ENCODE peak calls at places on chromosomes 16 and 17, in seven cellular contexts. N, O, H, W, Q, C and F are unnamed samples.

GRCh38 chr16:27779719-27780161 is 229.8 kb downstream of the KATNIP start:
- DNase-seq in H (peak; percentile 50), Q (no peak), O (peak; percentile 56), C (peak; percentile 46), W (peak; percentile 33), N (peak; percentile 76), F (no peak)

GRCh38 chr17:61464121-61464905 is 12.1 kb downstream of the TBX4 start:
- DNase-seq in H (no peak), N (no peak), Q (no peak), O (no peak), C (no peak), W (no peak), F (no peak)

GRCh38 chr17:68289473-68289872 is 1.5 kb downstream of the SLC16A6 start:
- DNase-seq in Q (no peak), C (no peak), N (no peak), W (no peak), O (no peak), H (no peak), F (no peak)

GRCh38 chr17:57033296-57033695 is 51.8 kb upstream of the AKAP1 start:
- DNase-seq in N (no peak), Q (no peak), C (no peak), H (peak; percentile 8), O (no peak), W (no peak), F (no peak)

GRCh38 chr17:9802294-9802693 is 10.9 kb upstream of the DHRS7C start:
- DNase-seq in H (no peak), O (peak; percentile 61), Q (no peak), W (peak; percentile 90), C (no peak), N (no peak), F (peak; percentile 57)

GRCh38 chr16:75648265-75649076 is 898 bp downstream of the TERF2IP start:
- DNase-seq in C (peak; percentile 65), N (peak; percentile 83), H (peak; percentile 75), W (peak; percentile 77), O (peak; percentile 72), Q (peak; percentile 88), F (peak; percentile 86)

GRCh38 chr16:54812229-54812628 is 118.4 kb upstream of the IRX5 start:
- DNase-seq in H (peak; percentile 26), O (no peak), Q (no peak), C (no peak), N (no peak), W (peak; percentile 17), F (no peak)

GRCh38 chr17:69557339-69557738 is 142.8 kb downstream of the MAP2K6 start:
- DNase-seq in H (no peak), N (no peak), O (no peak), Q (no peak), C (no peak), W (no peak), F (no peak)

GRCh38 chr17:7111784-7112526 is 2.7 kb downstream of the ASGR2 start:
- DNase-seq in H (no peak), W (no peak), N (no peak), O (no peak), C (no peak), Q (no peak), F (no peak)

GRCh38 chr16:58049697-58050185 is 24.2 kb downstream of the MMP15 start:
- DNase-seq in C (no peak), O (no peak), H (no peak), W (no peak), Q (no peak), N (no peak), F (no peak)

GRCh38 chr16:52466998-52467397 is 79.9 kb downstream of the TOX3 start:
- DNase-seq in Q (no peak), C (no peak), H (no peak), N (no peak), O (no peak), W (no peak), F (no peak)

GRCh38 chr17:622356-622755 is 92.3 kb downstream of the VPS53 start:
- DNase-seq in N (no peak), Q (no peak), H (peak; percentile 33), O (no peak), W (peak; percentile 66), C (peak; percentile 87), F (no peak)

GRCh38 chr17:61849674-61850073 is 13.7 kb downstream of the BRIP1 start:
- DNase-seq in O (no peak), W (no peak), Q (no peak), C (peak; percentile 58), N (no peak), H (peak; percentile 5), F (no peak)

DNA sequence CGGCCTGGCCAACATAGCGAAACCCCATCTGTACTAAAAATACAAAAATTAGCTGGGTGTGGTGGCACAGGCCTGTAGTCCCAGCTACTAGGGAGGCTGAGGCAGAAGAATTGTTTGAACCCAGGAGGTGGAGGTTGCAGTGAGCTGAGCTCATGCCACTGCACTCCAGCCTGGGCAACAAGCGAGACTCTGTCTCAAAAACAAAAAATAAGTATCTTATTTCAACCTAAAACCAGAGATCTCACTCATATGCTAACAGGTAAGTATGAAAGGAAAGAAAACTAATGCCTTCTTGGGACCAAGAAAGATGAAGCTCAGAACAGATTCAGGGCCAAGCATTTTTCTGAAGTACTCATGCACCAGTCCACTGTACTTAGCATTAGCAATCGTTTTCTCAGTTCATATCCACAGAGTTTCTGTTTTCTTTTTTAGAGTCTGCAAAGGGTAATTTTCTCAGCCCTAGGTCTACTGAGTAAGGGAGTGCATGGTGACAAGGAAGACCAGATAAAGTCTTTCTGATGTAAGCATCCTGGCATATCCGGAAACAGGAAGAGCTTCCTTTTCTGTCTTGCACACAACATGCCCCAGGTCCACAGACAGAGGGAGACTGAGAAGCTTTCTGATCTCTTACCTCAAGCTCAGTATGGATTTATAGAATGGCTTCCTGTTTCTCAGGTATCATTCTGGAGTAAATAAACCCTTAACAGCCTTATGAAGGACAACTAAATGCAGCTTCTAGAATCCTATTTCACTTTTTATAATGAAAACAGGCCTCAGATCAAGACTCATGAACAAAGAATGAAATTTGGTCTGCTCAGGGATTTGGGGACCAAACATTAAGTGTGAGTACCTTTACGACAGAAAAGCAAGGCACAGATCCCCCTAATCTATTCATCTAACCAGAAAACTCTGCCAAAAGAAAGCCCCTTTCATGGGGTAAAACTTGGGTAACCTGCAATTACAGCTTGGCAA is 38.7 kb upstream of the FOXJ1 start:
- DNase-seq in Q (no peak), W (peak; percentile 40), N (no peak), O (no peak), H (peak; percentile 47), C (peak; percentile 50), F (no peak)
- TF ChIP-seq CTCF in Q (no peak), W (no peak), N (no peak), O (no peak), H (peak; percentile 38), C (no peak), F (no peak)

DNA sequence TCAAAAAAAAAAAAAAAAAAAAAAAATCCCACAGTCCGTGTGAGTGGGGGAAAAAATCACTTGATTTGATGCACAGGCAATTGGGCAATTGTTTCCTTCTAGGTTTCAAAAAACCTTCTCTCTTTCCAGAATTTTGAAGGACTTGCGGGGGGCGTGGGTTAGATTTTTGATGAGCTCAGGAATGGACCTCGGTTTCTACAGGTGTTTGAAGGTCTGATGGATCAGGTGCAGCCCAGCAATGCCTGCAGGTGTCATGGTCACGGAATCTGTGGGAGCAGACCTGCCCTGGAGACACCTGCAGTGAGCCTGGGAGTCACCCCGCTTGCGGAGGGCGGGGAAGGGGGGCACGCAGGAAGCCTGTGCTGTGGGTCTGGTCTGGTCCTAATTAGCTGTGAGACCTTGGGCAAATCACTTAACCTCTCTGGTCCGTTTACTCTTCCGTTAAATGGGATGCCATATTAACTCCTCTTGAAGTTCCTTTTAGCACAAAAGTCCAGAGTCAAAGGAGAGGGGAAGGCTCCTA is 174.2 kb downstream of the IRF8 start:
- DNase-seq in H (no peak), Q (no peak), C (no peak), O (no peak), N (no peak), W (no peak), F (no peak)
- TF ChIP-seq CTCF in H (no peak), Q (no peak), C (no peak), O (peak; percentile 57), N (no peak), W (no peak), F (no peak)

GRCh38 chr16:1332618-1333148 is 762 bp upstream of the BAIAP3 start:
- DNase-seq in N (no peak), C (no peak), H (no peak), O (no peak), W (no peak), Q (no peak), F (no peak)

GRCh38 chr16:1331712-1332617 is 1.5 kb upstream of the BAIAP3 start:
- DNase-seq in H (peak; percentile 83), N (peak; percentile 61), Q (peak; percentile 88), O (peak; percentile 57), W (peak; percentile 82), C (peak; percentile 30), F (peak; percentile 93)

GRCh38 chr16:1327619-1327947 is 5.9 kb upstream of the BAIAP3 start:
- DNase-seq in H (no peak), N (no peak), C (no peak), O (no peak), Q (no peak), W (no peak), F (no peak)

GRCh38 chr16:1330931-1331711 is 2.3 kb upstream of the BAIAP3 start:
- DNase-seq in C (no peak), Q (no peak), H (no peak), O (no peak), N (no peak), W (no peak), F (no peak)

DNA sequence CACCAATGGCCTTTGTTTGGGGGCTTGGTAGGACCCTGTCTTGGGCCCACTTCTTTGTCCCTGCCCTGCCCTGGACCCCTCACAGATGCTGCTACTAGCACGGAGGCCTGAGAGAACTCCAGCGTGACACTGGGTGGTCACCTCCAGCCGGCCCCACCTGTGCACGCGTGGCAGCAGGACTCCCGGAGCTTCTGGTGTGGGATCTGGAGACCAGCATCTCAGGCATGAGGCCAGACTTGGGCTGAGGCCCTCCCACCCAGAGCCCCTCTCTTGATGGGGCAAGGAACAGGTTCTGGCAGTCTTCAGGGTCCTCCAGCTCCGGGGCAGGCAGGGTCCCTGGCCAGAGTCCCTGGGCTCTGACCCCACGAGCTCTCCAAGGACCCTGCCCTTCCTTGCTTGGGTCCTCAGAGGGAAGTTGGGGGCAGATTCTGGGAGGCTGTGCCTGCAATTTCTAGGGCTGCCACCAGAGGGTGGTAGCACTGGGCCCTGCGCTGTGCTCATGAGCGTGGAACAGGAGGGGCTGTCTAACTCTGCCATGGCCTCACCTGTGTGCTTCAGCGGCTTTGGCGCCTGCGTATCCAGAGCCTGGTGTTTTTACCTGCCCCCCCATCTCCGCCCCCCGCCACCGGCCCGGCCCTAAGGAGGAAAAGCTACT is 3.1 kb upstream of the BAIAP3 start:
- DNase-seq in H (no peak), Q (no peak), O (no peak), N (no peak), W (peak; percentile 42), C (no peak), F (no peak)
- TF ChIP-seq CTCF in H (peak; percentile 64), Q (no peak), O (peak; percentile 29), N (peak; percentile 68), W (peak; percentile 30), C (peak; percentile 27), F (peak; percentile 68)

DNA sequence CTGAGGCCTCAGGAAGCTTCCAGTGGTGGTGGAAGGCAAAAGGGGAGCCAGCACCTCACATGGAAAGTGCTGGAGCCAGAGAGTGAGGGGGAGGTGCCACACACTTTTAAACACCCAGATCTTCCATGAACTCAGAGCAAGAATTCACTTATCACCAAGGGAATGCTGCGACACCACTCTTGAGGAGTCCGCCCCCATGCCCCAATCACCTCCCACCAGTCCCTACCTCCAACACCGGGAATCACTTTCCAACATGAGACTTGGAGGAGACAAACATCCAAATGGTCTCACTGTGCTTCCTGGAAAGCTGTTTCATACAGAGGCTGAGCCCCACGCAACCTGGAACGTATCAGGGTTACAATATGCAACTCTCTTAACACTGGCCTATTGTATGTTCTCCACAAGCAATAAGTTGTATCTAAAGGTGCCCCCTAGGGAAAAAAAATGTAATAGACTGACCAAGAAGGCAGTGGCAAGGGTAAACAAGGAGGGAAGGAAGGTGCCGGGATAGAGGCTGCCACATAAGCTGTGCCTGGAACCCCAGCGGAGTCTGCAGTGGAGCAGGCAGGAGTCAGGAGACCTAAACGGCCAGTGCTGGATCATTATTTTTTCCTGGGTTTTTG is 106.7 kb upstream of the FOXF1 start:
- DNase-seq in C (no peak), H (peak; percentile 36), O (no peak), W (no peak), N (no peak), Q (no peak), F (no peak)
- TF ChIP-seq CTCF in C (no peak), H (no peak), O (no peak), W (no peak), N (no peak), Q (no peak), F (no peak)